ENCODE peak calls at places on chromosomes 3 and 15, in eight cellular contexts. One of them, this sample, is unnamed.

GRCh38 chr15:92714071-92714456 is 58.5 kb upstream of the FAM174B start:
- DNase-seq in transverse colon: no peak
- DNase-seq in right lobe of liver: no peak
- DNase-seq in breast epithelium: peak
- DNase-seq in thyroid gland: peak
- DNase-seq in stomach: no peak
- DNase-seq in adrenal gland: no peak
- DNase-seq in GM12892: no peak
- DNase-seq in this sample: no peak

GRCh38 chr3:21718161-21718765 is 32.7 kb downstream of the ZNF385D start:
- DNase-seq in transverse colon: no peak
- DNase-seq in right lobe of liver: no peak
- DNase-seq in breast epithelium: no peak
- DNase-seq in thyroid gland: no peak
- DNase-seq in stomach: no peak
- DNase-seq in adrenal gland: no peak
- DNase-seq in GM12892: no peak
- DNase-seq in this sample: no peak

GRCh38 chr15:57033715-57034439 is 115.4 kb downstream of the TCF12 start:
- DNase-seq in transverse colon: no peak
- DNase-seq in right lobe of liver: no peak
- DNase-seq in breast epithelium: no peak
- DNase-seq in thyroid gland: no peak
- DNase-seq in stomach: no peak
- DNase-seq in adrenal gland: no peak
- DNase-seq in GM12892: no peak
- DNase-seq in this sample: no peak

GRCh38 chr3:178982138-178982537 is 89.5 kb downstream of the ZMAT3 start:
- DNase-seq in transverse colon: no peak
- DNase-seq in right lobe of liver: no peak
- DNase-seq in breast epithelium: no peak
- DNase-seq in thyroid gland: no peak
- DNase-seq in stomach: no peak
- DNase-seq in adrenal gland: no peak
- DNase-seq in GM12892: no peak
- DNase-seq in this sample: no peak

GRCh38 chr3:86958534-86958933 is 32.4 kb downstream of the VGLL3 start:
- DNase-seq in transverse colon: no peak
- DNase-seq in right lobe of liver: no peak
- DNase-seq in breast epithelium: no peak
- DNase-seq in thyroid gland: no peak
- DNase-seq in stomach: no peak
- DNase-seq in adrenal gland: no peak
- DNase-seq in GM12892: no peak
- DNase-seq in this sample: no peak

GRCh38 chr3:37174532-37175126 is at the start of gene LRRFIP2:
- DNase-seq in transverse colon: no peak
- DNase-seq in right lobe of liver: no peak
- DNase-seq in breast epithelium: no peak
- DNase-seq in thyroid gland: no peak
- DNase-seq in stomach: no peak
- DNase-seq in adrenal gland: no peak
- DNase-seq in GM12892: no peak
- DNase-seq in this sample: no peak

GRCh38 chr3:69433938-69434263 is 48.0 kb upstream of the FRMD4B start:
- DNase-seq in transverse colon: no peak
- DNase-seq in right lobe of liver: no peak
- DNase-seq in breast epithelium: no peak
- DNase-seq in thyroid gland: no peak
- DNase-seq in stomach: no peak
- DNase-seq in adrenal gland: no peak
- DNase-seq in GM12892: no peak
- DNase-seq in this sample: no peak

GRCh38 chr15:80437492-80437891 is 33.3 kb downstream of the ARNT2 start:
- DNase-seq in transverse colon: no peak
- DNase-seq in right lobe of liver: no peak
- DNase-seq in breast epithelium: no peak
- DNase-seq in thyroid gland: no peak
- DNase-seq in stomach: no peak
- DNase-seq in adrenal gland: no peak
- DNase-seq in GM12892: no peak
- DNase-seq in this sample: no peak

GRCh38 chr15:64552281-64552948 is 92.0 kb downstream of the ZNF609 start:
- DNase-seq in transverse colon: no peak
- DNase-seq in right lobe of liver: no peak
- DNase-seq in breast epithelium: no peak
- DNase-seq in thyroid gland: peak
- DNase-seq in stomach: no peak
- DNase-seq in adrenal gland: no peak
- DNase-seq in GM12892: no peak
- DNase-seq in this sample: no peak

GRCh38 chr3:122961146-122961545 is 66.4 kb downstream of the SEMA5B start:
- DNase-seq in transverse colon: peak
- DNase-seq in right lobe of liver: no peak
- DNase-seq in breast epithelium: no peak
- DNase-seq in thyroid gland: no peak
- DNase-seq in stomach: no peak
- DNase-seq in adrenal gland: no peak
- DNase-seq in GM12892: no peak
- DNase-seq in this sample: no peak

GRCh38 chr3:190041333-190042041 is 79.2 kb downstream of the P3H2 start:
- DNase-seq in transverse colon: no peak
- DNase-seq in right lobe of liver: no peak
- DNase-seq in breast epithelium: no peak
- DNase-seq in thyroid gland: peak
- DNase-seq in stomach: no peak
- DNase-seq in adrenal gland: no peak
- DNase-seq in GM12892: no peak
- DNase-seq in this sample: no peak

GRCh38 chr15:99455796-99456160 is 110.0 kb upstream of the MEF2A start:
- DNase-seq in transverse colon: no peak
- DNase-seq in right lobe of liver: no peak
- DNase-seq in breast epithelium: peak
- DNase-seq in thyroid gland: no peak
- DNase-seq in stomach: no peak
- DNase-seq in adrenal gland: no peak
- DNase-seq in GM12892: no peak
- DNase-seq in this sample: no peak

GRCh38 chr3:151796105-151796705 is 17.7 kb upstream of the AADAC start:
- DNase-seq in transverse colon: no peak
- DNase-seq in right lobe of liver: no peak
- DNase-seq in breast epithelium: no peak
- DNase-seq in thyroid gland: no peak
- DNase-seq in stomach: no peak
- DNase-seq in adrenal gland: no peak
- DNase-seq in GM12892: no peak
- DNase-seq in this sample: no peak

GRCh38 chr15:24823473-24823872 is 131.3 kb upstream of the SNRPN start:
- DNase-seq in transverse colon: no peak
- DNase-seq in right lobe of liver: no peak
- DNase-seq in breast epithelium: no peak
- DNase-seq in thyroid gland: peak
- DNase-seq in stomach: no peak
- DNase-seq in adrenal gland: no peak
- DNase-seq in GM12892: no peak
- DNase-seq in this sample: peak

GRCh38 chr3:40608091-40608490 is 83.3 kb downstream of the ZNF621 start:
- DNase-seq in transverse colon: no peak
- DNase-seq in right lobe of liver: no peak
- DNase-seq in breast epithelium: no peak
- DNase-seq in thyroid gland: no peak
- DNase-seq in stomach: no peak
- DNase-seq in adrenal gland: no peak
- DNase-seq in GM12892: no peak
- DNase-seq in this sample: peak

GRCh38 chr15:84934942-84935729 is 46.5 kb upstream of the PDE8A start:
- DNase-seq in transverse colon: no peak
- DNase-seq in right lobe of liver: no peak
- DNase-seq in breast epithelium: no peak
- DNase-seq in thyroid gland: no peak
- DNase-seq in stomach: no peak
- DNase-seq in adrenal gland: no peak
- DNase-seq in GM12892: no peak
- DNase-seq in this sample: no peak

GRCh38 chr3:172530566-172530965 is 7.3 kb upstream of the TNFSF10 start:
- DNase-seq in transverse colon: no peak
- DNase-seq in right lobe of liver: no peak
- DNase-seq in breast epithelium: no peak
- DNase-seq in thyroid gland: no peak
- DNase-seq in stomach: no peak
- DNase-seq in adrenal gland: no peak
- DNase-seq in GM12892: no peak
- DNase-seq in this sample: no peak

GRCh38 chr3:79247367-79248103 is 520.3 kb downstream of the ROBO1 start:
- DNase-seq in transverse colon: no peak
- DNase-seq in right lobe of liver: no peak
- DNase-seq in breast epithelium: no peak
- DNase-seq in thyroid gland: no peak
- DNase-seq in stomach: no peak
- DNase-seq in adrenal gland: no peak
- DNase-seq in GM12892: no peak
- DNase-seq in this sample: peak

GRCh38 chr3:174957081-174957480 is 97.9 kb downstream of the NAALADL2 start:
- DNase-seq in transverse colon: no peak
- DNase-seq in right lobe of liver: no peak
- DNase-seq in breast epithelium: no peak
- DNase-seq in thyroid gland: no peak
- DNase-seq in stomach: no peak
- DNase-seq in adrenal gland: no peak
- DNase-seq in GM12892: no peak
- DNase-seq in this sample: no peak

GRCh38 chr15:51647128-51647562 is 24.6 kb upstream of the DMXL2 start:
- DNase-seq in transverse colon: peak
- DNase-seq in right lobe of liver: no peak
- DNase-seq in breast epithelium: no peak
- DNase-seq in thyroid gland: peak
- DNase-seq in stomach: peak
- DNase-seq in adrenal gland: peak
- DNase-seq in GM12892: no peak
- DNase-seq in this sample: peak

GRCh38 chr3:125141596-125142417 is 70.7 kb downstream of the SLC12A8 start:
- DNase-seq in transverse colon: peak
- DNase-seq in right lobe of liver: peak
- DNase-seq in breast epithelium: no peak
- DNase-seq in thyroid gland: no peak
- DNase-seq in stomach: peak
- DNase-seq in adrenal gland: peak
- DNase-seq in GM12892: peak
- DNase-seq in this sample: peak

GRCh38 chr3:111071257-111072015 is at the start of gene NECTIN3:
- DNase-seq in transverse colon: peak
- DNase-seq in right lobe of liver: peak
- DNase-seq in breast epithelium: peak
- DNase-seq in thyroid gland: peak
- DNase-seq in stomach: peak
- DNase-seq in adrenal gland: peak
- DNase-seq in GM12892: peak
- DNase-seq in this sample: peak
- TF ChIP-seq POLR2A in transverse colon: peak
- TF ChIP-seq POLR2A in right lobe of liver: peak
- TF ChIP-seq POLR2A in breast epithelium: peak
- TF ChIP-seq POLR2A in thyroid gland: peak
- TF ChIP-seq POLR2A in stomach: no peak
- TF ChIP-seq POLR2A in adrenal gland: no peak
- TF ChIP-seq POLR2A in GM12892: no peak
- TF ChIP-seq POLR2A in this sample: peak

GRCh38 chr15:96347181-96348111 is 16.9 kb downstream of the NR2F2 start:
- DNase-seq in transverse colon: no peak
- DNase-seq in right lobe of liver: no peak
- DNase-seq in breast epithelium: no peak
- DNase-seq in thyroid gland: no peak
- DNase-seq in stomach: no peak
- DNase-seq in adrenal gland: peak
- DNase-seq in GM12892: no peak
- DNase-seq in this sample: peak
- TF ChIP-seq POLR2A in transverse colon: no peak
- TF ChIP-seq POLR2A in right lobe of liver: no peak
- TF ChIP-seq POLR2A in breast epithelium: no peak
- TF ChIP-seq POLR2A in thyroid gland: no peak
- TF ChIP-seq POLR2A in stomach: no peak
- TF ChIP-seq POLR2A in adrenal gland: no peak
- TF ChIP-seq POLR2A in GM12892: no peak
- TF ChIP-seq POLR2A in this sample: no peak

GRCh38 chr3:188956839-188957489 is 214.8 kb upstream of the TPRG1 start:
- DNase-seq in transverse colon: no peak
- DNase-seq in right lobe of liver: no peak
- DNase-seq in breast epithelium: no peak
- DNase-seq in thyroid gland: no peak
- DNase-seq in stomach: no peak
- DNase-seq in adrenal gland: no peak
- DNase-seq in GM12892: no peak
- DNase-seq in this sample: no peak

GRCh38 chr3:188955919-188956318 is 215.9 kb upstream of the TPRG1 start:
- DNase-seq in transverse colon: no peak
- DNase-seq in right lobe of liver: no peak
- DNase-seq in breast epithelium: no peak
- DNase-seq in thyroid gland: no peak
- DNase-seq in stomach: no peak
- DNase-seq in adrenal gland: no peak
- DNase-seq in GM12892: no peak
- DNase-seq in this sample: no peak

GRCh38 chr3:188959013-188959412 is 212.8 kb upstream of the TPRG1 start:
- DNase-seq in transverse colon: no peak
- DNase-seq in right lobe of liver: no peak
- DNase-seq in breast epithelium: no peak
- DNase-seq in thyroid gland: no peak
- DNase-seq in stomach: no peak
- DNase-seq in adrenal gland: no peak
- DNase-seq in GM12892: no peak
- DNase-seq in this sample: no peak

GRCh38 chr3:188950832-188951489 is 220.8 kb upstream of the TPRG1 start:
- DNase-seq in transverse colon: peak
- DNase-seq in right lobe of liver: no peak
- DNase-seq in breast epithelium: peak
- DNase-seq in thyroid gland: no peak
- DNase-seq in stomach: peak
- DNase-seq in adrenal gland: peak
- DNase-seq in GM12892: no peak
- DNase-seq in this sample: peak

GRCh38 chr3:188954590-188955208 is 217.1 kb upstream of the TPRG1 start:
- DNase-seq in transverse colon: peak
- DNase-seq in right lobe of liver: peak
- DNase-seq in breast epithelium: peak
- DNase-seq in thyroid gland: peak
- DNase-seq in stomach: peak
- DNase-seq in adrenal gland: peak
- DNase-seq in GM12892: peak
- DNase-seq in this sample: peak
- TF ChIP-seq POLR2A in transverse colon: no peak
- TF ChIP-seq POLR2A in right lobe of liver: no peak
- TF ChIP-seq POLR2A in breast epithelium: no peak
- TF ChIP-seq POLR2A in thyroid gland: no peak
- TF ChIP-seq POLR2A in stomach: no peak
- TF ChIP-seq POLR2A in adrenal gland: no peak
- TF ChIP-seq POLR2A in GM12892: no peak
- TF ChIP-seq POLR2A in this sample: no peak

DNA sequence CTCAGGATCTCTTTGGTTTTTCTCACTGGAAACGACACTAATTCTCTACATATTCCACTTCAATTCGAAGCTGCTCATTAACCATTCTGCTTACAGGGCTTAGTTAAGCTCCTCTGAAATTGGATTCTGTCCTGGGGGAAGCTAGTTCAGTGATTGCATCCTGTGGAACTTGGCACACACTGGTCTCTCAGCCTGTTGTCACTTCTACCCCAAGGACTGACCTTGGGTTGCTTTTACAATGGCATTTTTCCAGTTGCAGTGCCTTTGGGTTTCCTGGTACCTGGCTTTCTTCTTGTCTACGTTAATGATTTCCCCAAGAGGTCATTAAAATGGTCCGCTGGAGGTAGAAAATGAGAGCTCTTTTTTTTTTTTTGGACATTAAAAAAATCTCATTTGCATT is 33.3 kb upstream of the GABRB3 start:
- DNase-seq in transverse colon: no peak
- DNase-seq in right lobe of liver: no peak
- DNase-seq in breast epithelium: no peak
- DNase-seq in thyroid gland: peak
- DNase-seq in stomach: peak
- DNase-seq in adrenal gland: no peak
- DNase-seq in GM12892: no peak
- DNase-seq in this sample: no peak
- TF ChIP-seq POLR2A in transverse colon: no peak
- TF ChIP-seq POLR2A in right lobe of liver: no peak
- TF ChIP-seq POLR2A in breast epithelium: no peak
- TF ChIP-seq POLR2A in thyroid gland: no peak
- TF ChIP-seq POLR2A in stomach: no peak
- TF ChIP-seq POLR2A in adrenal gland: no peak
- TF ChIP-seq POLR2A in GM12892: no peak
- TF ChIP-seq POLR2A in this sample: no peak

This sample was measured in heart left ventricle.